ENCODE peak calls at places on chromosomes 5 and 9, in ten cellular contexts. One of them, this sample, is unnamed. For H3K36me3, the result is how much of the 10 kb centered on the place peaks cover.

GRCh38 chr9:90642570-90643539 is at the start of gene DIRAS2:
- DNase-seq in HepG2: no peak
- DNase-seq in IMR-90: peak
- DNase-seq in gastrocnemius medialis: no peak
- DNase-seq in PC-9: peak
- DNase-seq in lower lobe of right lung: peak
- DNase-seq in breast epithelium: peak
- DNase-seq in ovary: no peak
- DNase-seq in tibial artery: peak
- DNase-seq in uterus: peak
- DNase-seq in this sample: no peak

GRCh38 chr5:14757853-14758252 is 93.3 kb downstream of the OTULIN start:
- DNase-seq in HepG2: no peak
- DNase-seq in IMR-90: no peak
- DNase-seq in gastrocnemius medialis: no peak
- DNase-seq in PC-9: no peak
- DNase-seq in lower lobe of right lung: no peak
- DNase-seq in breast epithelium: no peak
- DNase-seq in ovary: no peak
- DNase-seq in tibial artery: no peak
- DNase-seq in uterus: no peak
- DNase-seq in this sample: no peak

GRCh38 chr5:122661496-122662180 is 113.2 kb upstream of the SNX2 start:
- DNase-seq in HepG2: no peak
- DNase-seq in IMR-90: no peak
- DNase-seq in gastrocnemius medialis: no peak
- DNase-seq in PC-9: no peak
- DNase-seq in lower lobe of right lung: no peak
- DNase-seq in breast epithelium: no peak
- DNase-seq in ovary: no peak
- DNase-seq in tibial artery: peak
- DNase-seq in uterus: no peak
- DNase-seq in this sample: no peak

GRCh38 chr5:28190011-28190410 is 1151.6 kb upstream of the CDH9 start:
- DNase-seq in HepG2: no peak
- DNase-seq in IMR-90: no peak
- DNase-seq in gastrocnemius medialis: no peak
- DNase-seq in PC-9: no peak
- DNase-seq in lower lobe of right lung: no peak
- DNase-seq in breast epithelium: no peak
- DNase-seq in ovary: no peak
- DNase-seq in tibial artery: no peak
- DNase-seq in uterus: no peak
- DNase-seq in this sample: no peak

GRCh38 chr5:25955337-25955736 is 1083.0 kb downstream of the CDH9 start:
- DNase-seq in HepG2: no peak
- DNase-seq in IMR-90: no peak
- DNase-seq in gastrocnemius medialis: no peak
- DNase-seq in PC-9: no peak
- DNase-seq in lower lobe of right lung: no peak
- DNase-seq in breast epithelium: no peak
- DNase-seq in ovary: no peak
- DNase-seq in tibial artery: no peak
- DNase-seq in uterus: no peak
- DNase-seq in this sample: no peak

GRCh38 chr9:928363-929042 is 48.0 kb upstream of the DMRT3 start:
- DNase-seq in HepG2: peak
- DNase-seq in IMR-90: no peak
- DNase-seq in gastrocnemius medialis: no peak
- DNase-seq in PC-9: no peak
- DNase-seq in lower lobe of right lung: no peak
- DNase-seq in breast epithelium: no peak
- DNase-seq in ovary: no peak
- DNase-seq in tibial artery: no peak
- DNase-seq in uterus: no peak
- DNase-seq in this sample: no peak

GRCh38 chr9:95511232-95511951 is 5.4 kb downstream of the PTCH1 start:
- DNase-seq in HepG2: peak
- DNase-seq in IMR-90: peak
- DNase-seq in gastrocnemius medialis: no peak
- DNase-seq in PC-9: peak
- DNase-seq in lower lobe of right lung: peak
- DNase-seq in breast epithelium: peak
- DNase-seq in ovary: peak
- DNase-seq in tibial artery: peak
- DNase-seq in uterus: no peak
- DNase-seq in this sample: no peak

GRCh38 chr5:177310757-177311173 is 933 bp downstream of the MXD3 start:
- DNase-seq in HepG2: no peak
- DNase-seq in IMR-90: peak
- DNase-seq in gastrocnemius medialis: no peak
- DNase-seq in PC-9: no peak
- DNase-seq in lower lobe of right lung: no peak
- DNase-seq in breast epithelium: no peak
- DNase-seq in ovary: no peak
- DNase-seq in tibial artery: no peak
- DNase-seq in uterus: no peak
- DNase-seq in this sample: no peak

GRCh38 chr5:62143268-62144229 is 162.5 kb upstream of the KIF2A start:
- DNase-seq in HepG2: peak
- DNase-seq in IMR-90: peak
- DNase-seq in gastrocnemius medialis: no peak
- DNase-seq in PC-9: no peak
- DNase-seq in lower lobe of right lung: no peak
- DNase-seq in breast epithelium: no peak
- DNase-seq in ovary: no peak
- DNase-seq in tibial artery: no peak
- DNase-seq in uterus: no peak
- DNase-seq in this sample: no peak

DNA sequence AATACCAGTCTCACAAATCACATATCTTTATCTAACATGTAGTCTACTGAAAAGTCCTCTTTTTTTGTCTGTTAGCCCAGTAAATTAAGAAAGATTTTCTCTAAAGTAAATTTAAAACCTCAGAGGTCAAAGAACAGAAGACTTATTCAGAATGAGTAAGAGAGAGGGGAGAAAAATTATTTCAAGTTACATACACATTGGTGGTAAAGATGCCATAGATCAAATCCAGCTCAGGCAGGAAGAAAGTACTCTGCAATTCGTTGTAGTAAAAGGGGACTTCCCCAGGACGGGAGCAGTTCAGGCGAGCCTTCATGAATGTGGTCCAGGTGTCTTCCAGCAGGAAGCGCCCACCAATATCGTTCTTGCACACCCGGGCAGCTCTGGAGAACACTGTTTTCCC is 344.1 kb downstream of the SEMA5A start:
- DNase-seq in HepG2: no peak
- DNase-seq in IMR-90: peak
- DNase-seq in gastrocnemius medialis: no peak
- DNase-seq in PC-9: no peak
- DNase-seq in lower lobe of right lung: no peak
- DNase-seq in breast epithelium: no peak
- DNase-seq in ovary: no peak
- DNase-seq in tibial artery: no peak
- DNase-seq in uterus: no peak
- DNase-seq in this sample: no peak
- H3K27ac ChIP-seq in HepG2: no peak
- H3K27ac ChIP-seq in IMR-90: no peak
- H3K27ac ChIP-seq in gastrocnemius medialis: no peak
- H3K27ac ChIP-seq in PC-9: no peak
- H3K27ac ChIP-seq in lower lobe of right lung: no peak
- H3K27ac ChIP-seq in breast epithelium: no peak
- H3K27ac ChIP-seq in ovary: no peak
- H3K27ac ChIP-seq in tibial artery: no peak
- H3K27ac ChIP-seq in uterus: no peak
- H3K27ac ChIP-seq in this sample: no peak

DNA sequence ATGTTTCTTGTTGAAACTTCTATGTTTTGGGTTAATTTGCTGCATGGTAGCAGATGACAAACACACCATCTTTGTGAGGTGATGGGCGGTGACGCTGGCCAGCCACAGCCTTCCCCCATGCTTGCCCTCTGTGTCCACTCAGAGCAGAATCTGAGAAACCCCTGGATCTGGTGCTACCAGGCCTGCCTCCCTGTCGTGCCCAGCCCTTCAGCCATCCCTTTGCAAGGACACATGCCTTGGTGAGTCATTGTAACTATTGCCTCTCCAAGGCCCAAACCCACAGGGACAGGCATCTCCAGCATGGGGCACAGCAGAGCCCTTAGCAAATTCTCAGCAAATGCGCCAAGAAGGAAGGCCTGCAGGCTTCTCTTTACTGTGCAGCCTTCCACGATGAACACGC is 48.1 kb upstream of the FCN1 start:
- DNase-seq in HepG2: no peak
- DNase-seq in IMR-90: no peak
- DNase-seq in gastrocnemius medialis: no peak
- DNase-seq in PC-9: no peak
- DNase-seq in lower lobe of right lung: peak
- DNase-seq in breast epithelium: peak
- DNase-seq in ovary: no peak
- DNase-seq in tibial artery: no peak
- DNase-seq in uterus: no peak
- DNase-seq in this sample: no peak
- H3K36me3 ChIP-seq in HepG2: under half
- H3K36me3 ChIP-seq in IMR-90: under half
- H3K36me3 ChIP-seq in gastrocnemius medialis: under half
- H3K36me3 ChIP-seq in PC-9: under half
- H3K36me3 ChIP-seq in lower lobe of right lung: under half
- H3K36me3 ChIP-seq in breast epithelium: under half
- H3K36me3 ChIP-seq in ovary: under half
- H3K36me3 ChIP-seq in tibial artery: under half
- H3K36me3 ChIP-seq in uterus: under half
- H3K36me3 ChIP-seq in this sample: under half

GRCh38 chr9:114207845-114208244 is 52.5 kb downstream of the COL27A1 start:
- DNase-seq in HepG2: no peak
- DNase-seq in IMR-90: no peak
- DNase-seq in gastrocnemius medialis: no peak
- DNase-seq in PC-9: no peak
- DNase-seq in lower lobe of right lung: peak
- DNase-seq in breast epithelium: no peak
- DNase-seq in ovary: no peak
- DNase-seq in tibial artery: no peak
- DNase-seq in uterus: no peak
- DNase-seq in this sample: no peak
- H3K27ac ChIP-seq in HepG2: no peak
- H3K27ac ChIP-seq in IMR-90: no peak
- H3K27ac ChIP-seq in gastrocnemius medialis: peak
- H3K27ac ChIP-seq in PC-9: no peak
- H3K27ac ChIP-seq in lower lobe of right lung: no peak
- H3K27ac ChIP-seq in breast epithelium: peak
- H3K27ac ChIP-seq in ovary: no peak
- H3K27ac ChIP-seq in tibial artery: peak
- H3K27ac ChIP-seq in uterus: no peak
- H3K27ac ChIP-seq in this sample: peak

DNA sequence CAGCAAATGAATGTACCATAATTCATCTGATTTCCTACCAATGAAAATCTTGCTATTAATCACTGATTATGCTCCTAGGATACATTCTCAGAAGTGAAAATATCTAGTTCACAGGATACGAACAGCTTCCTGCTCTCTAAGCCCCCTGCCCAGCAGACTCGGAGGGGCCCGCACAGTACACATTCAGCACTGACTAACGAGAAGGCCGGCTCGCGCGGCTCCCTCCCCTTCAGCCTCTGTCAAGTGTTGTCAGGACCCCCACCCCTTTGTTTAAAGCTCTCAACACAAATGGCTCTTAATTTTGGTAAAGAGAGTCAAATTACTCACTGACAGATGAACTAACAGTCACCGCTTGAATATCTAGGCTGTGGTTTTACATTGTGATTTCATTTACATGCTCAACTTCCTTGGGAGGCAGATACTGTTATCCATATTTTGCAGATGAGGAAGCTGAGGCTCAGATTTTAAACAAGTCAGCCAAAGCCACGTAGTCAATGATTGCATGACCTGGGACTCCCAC is 82.1 kb downstream of the PRRT1B start:
- DNase-seq in HepG2: no peak
- DNase-seq in IMR-90: peak
- DNase-seq in gastrocnemius medialis: no peak
- DNase-seq in PC-9: no peak
- DNase-seq in lower lobe of right lung: no peak
- DNase-seq in breast epithelium: no peak
- DNase-seq in ovary: no peak
- DNase-seq in tibial artery: no peak
- DNase-seq in uterus: no peak
- DNase-seq in this sample: no peak
- H3K36me3 ChIP-seq in HepG2: under half
- H3K36me3 ChIP-seq in IMR-90: under half
- H3K36me3 ChIP-seq in gastrocnemius medialis: under half
- H3K36me3 ChIP-seq in PC-9: under half
- H3K36me3 ChIP-seq in lower lobe of right lung: half or more
- H3K36me3 ChIP-seq in breast epithelium: under half
- H3K36me3 ChIP-seq in ovary: under half
- H3K36me3 ChIP-seq in tibial artery: half or more
- H3K36me3 ChIP-seq in uterus: under half
- H3K36me3 ChIP-seq in this sample: under half

GRCh38 chr5:82205005-82205404 is 73.1 kb downstream of the RPS23 start:
- DNase-seq in HepG2: no peak
- DNase-seq in IMR-90: no peak
- DNase-seq in gastrocnemius medialis: no peak
- DNase-seq in PC-9: no peak
- DNase-seq in lower lobe of right lung: no peak
- DNase-seq in breast epithelium: no peak
- DNase-seq in ovary: no peak
- DNase-seq in tibial artery: no peak
- DNase-seq in uterus: no peak
- DNase-seq in this sample: no peak
- H3K27ac ChIP-seq in HepG2: no peak
- H3K27ac ChIP-seq in IMR-90: no peak
- H3K27ac ChIP-seq in gastrocnemius medialis: no peak
- H3K27ac ChIP-seq in PC-9: no peak
- H3K27ac ChIP-seq in lower lobe of right lung: no peak
- H3K27ac ChIP-seq in breast epithelium: no peak
- H3K27ac ChIP-seq in ovary: no peak
- H3K27ac ChIP-seq in tibial artery: no peak
- H3K27ac ChIP-seq in uterus: no peak
- H3K27ac ChIP-seq in this sample: no peak

GRCh38 chr9:131587331-131587730 is 42.0 kb downstream of the PRRT1B start:
- DNase-seq in HepG2: no peak
- DNase-seq in IMR-90: no peak
- DNase-seq in gastrocnemius medialis: no peak
- DNase-seq in PC-9: no peak
- DNase-seq in lower lobe of right lung: no peak
- DNase-seq in breast epithelium: no peak
- DNase-seq in ovary: no peak
- DNase-seq in tibial artery: no peak
- DNase-seq in uterus: no peak
- DNase-seq in this sample: no peak
- H3K36me3 ChIP-seq in HepG2: under half
- H3K36me3 ChIP-seq in IMR-90: under half
- H3K36me3 ChIP-seq in gastrocnemius medialis: under half
- H3K36me3 ChIP-seq in PC-9: under half
- H3K36me3 ChIP-seq in lower lobe of right lung: half or more
- H3K36me3 ChIP-seq in breast epithelium: under half
- H3K36me3 ChIP-seq in ovary: under half
- H3K36me3 ChIP-seq in tibial artery: half or more
- H3K36me3 ChIP-seq in uterus: under half
- H3K36me3 ChIP-seq in this sample: half or more

GRCh38 chr9:112094240-112094639 is 80.9 kb downstream of the SUSD1 start:
- DNase-seq in HepG2: no peak
- DNase-seq in IMR-90: no peak
- DNase-seq in gastrocnemius medialis: no peak
- DNase-seq in PC-9: no peak
- DNase-seq in lower lobe of right lung: no peak
- DNase-seq in breast epithelium: no peak
- DNase-seq in ovary: no peak
- DNase-seq in tibial artery: no peak
- DNase-seq in uterus: no peak
- DNase-seq in this sample: no peak
- H3K27ac ChIP-seq in HepG2: no peak
- H3K27ac ChIP-seq in IMR-90: no peak
- H3K27ac ChIP-seq in gastrocnemius medialis: no peak
- H3K27ac ChIP-seq in PC-9: no peak
- H3K27ac ChIP-seq in lower lobe of right lung: no peak
- H3K27ac ChIP-seq in breast epithelium: no peak
- H3K27ac ChIP-seq in ovary: no peak
- H3K27ac ChIP-seq in tibial artery: no peak
- H3K27ac ChIP-seq in uterus: no peak
- H3K27ac ChIP-seq in this sample: no peak

This sample was measured in esophagus squamous epithelium.